ENCODE peak calls at places on chromosomes 3 and 15, in nine cellular contexts. G, N, M, X, O, S, K, Y and E are unnamed samples.

GRCh38 chr3:120049881-120050539 is 44.2 kb downstream of the GSK3B start:
- DNase-seq in G (no peak), N (no peak), M (no peak), X (no peak), O (no peak), S (no peak), K (no peak), Y (no peak), E (no peak)

GRCh38 chr15:50425219-50425618 is 1.0 kb downstream of the USP8 start:
- DNase-seq in G (no peak), N (no peak), M (no peak), X (no peak), O (no peak), S (no peak), K (no peak), Y (no peak), E (no peak)

GRCh38 chr3:105662326-105662725 is 206.5 kb downstream of the CBLB start:
- DNase-seq in G (no peak), N (no peak), M (no peak), X (no peak), O (peak), S (no peak), K (no peak), Y (no peak), E (no peak)

GRCh38 chr15:41169784-41170183 is 53.7 kb upstream of the INO80 start:
- DNase-seq in G (no peak), N (no peak), M (peak), X (no peak), O (no peak), S (no peak), K (no peak), Y (no peak), E (no peak)

GRCh38 chr3:29275309-29275708 is 5.6 kb upstream of the RBMS3 start:
- DNase-seq in G (no peak), N (no peak), M (peak), X (no peak), O (peak), S (no peak), K (no peak), Y (no peak), E (no peak)

GRCh38 chr3:149086232-149086988 is at the start of gene HLTF:
- DNase-seq in G (peak), N (peak), M (peak), X (peak), O (peak), S (peak), K (peak), Y (peak), E (peak)

GRCh38 chr3:189630667-189631372 is 369 bp upstream of the TP63 start:
- DNase-seq in G (no peak), N (no peak), M (no peak), X (no peak), O (no peak), S (no peak), K (no peak), Y (no peak), E (no peak)

GRCh38 chr15:77479015-77479414 is 58.3 kb downstream of the HMG20A start:
- DNase-seq in G (no peak), N (no peak), M (no peak), X (no peak), O (no peak), S (no peak), K (no peak), Y (no peak), E (no peak)

GRCh38 chr3:107705046-107705445 is 182.3 kb downstream of the BBX start:
- DNase-seq in G (no peak), N (no peak), M (no peak), X (no peak), O (no peak), S (no peak), K (no peak), Y (no peak), E (no peak)

GRCh38 chr3:114848087-114848486 is 299.0 kb downstream of the ZBTB20 start:
- DNase-seq in G (no peak), N (peak), M (no peak), X (no peak), O (no peak), S (no peak), K (no peak), Y (no peak), E (no peak)

GRCh38 chr3:134357914-134358811 is 16.1 kb downstream of the AMOTL2 start:
- DNase-seq in G (peak), N (peak), M (no peak), X (peak), O (peak), S (peak), K (peak), Y (peak), E (peak)

GRCh38 chr15:43520138-43520537 is 2.7 kb downstream of the MAP1A start:
- DNase-seq in G (no peak), N (no peak), M (no peak), X (no peak), O (no peak), S (no peak), K (no peak), Y (no peak), E (no peak)

GRCh38 chr3:130956721-130957120 is 62.8 kb downstream of the ATP2C1 start:
- DNase-seq in G (no peak), N (no peak), M (no peak), X (no peak), O (no peak), S (no peak), K (no peak), Y (no peak), E (no peak)

GRCh38 chr15:70246623-70247200 is 149.0 kb upstream of the TLE3 start:
- DNase-seq in G (no peak), N (no peak), M (no peak), X (no peak), O (no peak), S (no peak), K (no peak), Y (no peak), E (no peak)

GRCh38 chr3:69542265-69543079 is 156.6 kb upstream of the FRMD4B start:
- DNase-seq in G (peak), N (peak), M (no peak), X (peak), O (no peak), S (no peak), K (no peak), Y (no peak), E (no peak)

GRCh38 chr15:67177750-67178149 is 76.7 kb downstream of the AAGAB start:
- DNase-seq in G (no peak), N (no peak), M (peak), X (no peak), O (peak), S (no peak), K (no peak), Y (no peak), E (no peak)

GRCh38 chr15:90174140-90174891 is 26.8 kb upstream of the SEMA4B start:
- DNase-seq in G (no peak), N (peak), M (peak), X (peak), O (no peak), S (no peak), K (no peak), Y (no peak), E (peak)

GRCh38 chr15:52802110-52802509 is 12.0 kb upstream of the ONECUT1 start:
- DNase-seq in G (no peak), N (no peak), M (no peak), X (no peak), O (no peak), S (no peak), K (no peak), Y (no peak), E (no peak)

GRCh38 chr3:30285188-30286006 is 321.0 kb upstream of the TGFBR2 start:
- DNase-seq in G (no peak), N (no peak), M (no peak), X (no peak), O (no peak), S (no peak), K (no peak), Y (no peak), E (no peak)

GRCh38 chr3:30277494-30277893 is 328.9 kb upstream of the TGFBR2 start:
- DNase-seq in G (no peak), N (no peak), M (no peak), X (no peak), O (no peak), S (no peak), K (no peak), Y (no peak), E (no peak)

GRCh38 chr3:30286007-30286669 is 320.3 kb upstream of the TGFBR2 start:
- DNase-seq in G (no peak), N (peak), M (peak), X (peak), O (peak), S (no peak), K (peak), Y (peak), E (peak)

GRCh38 chr3:30286811-30287210 is 319.6 kb upstream of the TGFBR2 start:
- DNase-seq in G (no peak), N (no peak), M (no peak), X (no peak), O (no peak), S (no peak), K (peak), Y (no peak), E (no peak)

GRCh38 chr3:30282052-30282708 is 324.2 kb upstream of the TGFBR2 start:
- DNase-seq in G (no peak), N (no peak), M (no peak), X (no peak), O (peak), S (peak), K (peak), Y (no peak), E (no peak)
- TF ChIP-seq CTCF in G (no peak), N (no peak), M (no peak), X (no peak), O (peak), S (no peak), K (no peak), Y (no peak), E (no peak)

GRCh38 chr3:182808041-182808765 is 14.9 kb downstream of the ATP11B start:
- DNase-seq in G (no peak), N (no peak), M (no peak), X (no peak), O (no peak), S (no peak), K (no peak), Y (no peak), E (no peak)
- TF ChIP-seq CTCF in G (no peak), N (no peak), M (no peak), X (no peak), O (no peak), S (no peak), K (no peak), Y (no peak), E (no peak)

GRCh38 chr3:187139895-187140253 is 578 bp upstream of the RPL39L start:
- DNase-seq in G (no peak), N (no peak), M (no peak), X (no peak), O (no peak), S (no peak), K (no peak), Y (no peak), E (no peak)
- TF ChIP-seq CTCF in G (peak), N (no peak), M (no peak), X (peak), O (no peak), S (no peak), K (no peak), Y (no peak), E (no peak)

DNA sequence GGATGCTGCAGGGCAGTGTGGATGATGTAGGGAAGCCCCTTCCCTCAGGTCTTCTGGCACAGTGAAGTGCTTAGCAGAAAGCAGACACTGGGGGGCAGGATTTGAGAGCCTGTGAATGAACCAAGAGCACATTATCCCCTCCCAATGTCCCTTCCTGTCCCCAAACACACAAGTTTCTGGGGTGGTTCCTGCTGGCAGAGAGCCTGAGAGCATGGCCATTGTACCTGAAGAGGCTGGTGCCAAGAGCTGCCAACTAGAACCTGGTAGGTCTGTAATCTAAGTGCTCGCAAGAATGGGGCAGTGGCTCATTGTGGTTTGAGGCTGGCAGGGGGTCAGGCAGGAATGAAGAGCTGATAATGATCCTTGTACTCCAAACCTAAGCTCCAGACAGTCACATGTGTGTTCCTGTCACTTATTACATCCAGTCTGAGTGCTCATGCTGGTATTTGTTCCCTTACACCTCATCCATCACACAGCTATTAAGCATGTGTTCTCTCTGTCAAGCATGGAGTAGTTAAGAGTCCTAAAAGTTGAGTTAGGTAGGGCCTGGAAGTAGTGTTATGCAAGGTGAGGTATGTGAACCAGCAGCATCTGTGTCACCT is 6.7 kb upstream of the CCR1 start:
- DNase-seq in G (no peak), N (no peak), M (no peak), X (no peak), O (no peak), S (no peak), K (peak), Y (peak), E (no peak)
- TF ChIP-seq CTCF in G (no peak), N (no peak), M (no peak), X (no peak), O (peak), S (peak), K (peak), Y (peak), E (no peak)

DNA sequence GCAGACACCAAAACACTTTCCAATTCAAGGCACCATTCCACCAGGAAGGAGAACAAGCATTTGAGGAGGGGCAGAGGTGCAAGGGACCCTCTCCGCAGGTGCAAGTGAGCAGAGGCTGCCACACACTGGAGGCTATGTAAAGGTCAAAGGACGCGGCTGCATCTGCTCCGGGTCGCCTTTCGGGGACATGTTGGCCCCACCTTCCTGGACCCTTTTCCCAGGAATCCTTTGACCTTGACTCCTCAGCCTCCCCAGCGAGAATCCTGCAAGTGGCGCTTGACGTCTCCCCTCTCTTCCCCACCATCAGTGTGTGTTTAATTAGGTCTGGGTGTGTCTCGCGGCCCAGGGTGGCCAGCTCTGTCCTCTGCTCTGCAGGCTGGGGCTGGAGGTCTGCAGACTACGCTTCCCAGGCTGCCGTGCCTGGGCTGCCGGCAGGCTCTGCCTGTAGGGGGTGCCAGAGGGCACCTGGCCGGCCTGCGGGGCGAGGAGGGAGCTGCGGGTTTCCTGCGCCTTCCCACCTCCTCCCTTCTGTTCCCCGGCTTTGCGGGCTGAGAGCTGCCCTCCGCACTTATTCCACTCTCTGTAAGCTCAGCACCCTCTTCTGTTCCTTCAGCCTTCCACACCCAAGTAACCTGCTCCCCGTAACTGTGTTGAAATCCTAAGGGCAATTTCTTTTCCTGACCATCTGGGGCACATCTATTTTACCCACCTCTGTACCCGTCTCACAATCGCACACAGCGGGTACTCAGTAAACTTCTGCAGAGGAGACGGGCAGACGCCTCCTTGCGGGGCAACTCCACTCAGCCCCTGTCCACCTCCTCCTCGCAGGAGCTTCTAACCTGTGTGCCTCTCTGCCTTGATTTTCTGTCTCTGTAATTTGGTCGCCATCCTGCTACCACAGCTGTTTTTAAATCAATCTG is 129.8 kb downstream of the NSMCE3 start:
- DNase-seq in G (peak), N (peak), M (peak), X (no peak), O (no peak), S (no peak), K (peak), Y (peak), E (peak)
- TF ChIP-seq CTCF in G (peak), N (peak), M (peak), X (peak), O (peak), S (peak), K (peak), Y (no peak), E (peak)

DNA sequence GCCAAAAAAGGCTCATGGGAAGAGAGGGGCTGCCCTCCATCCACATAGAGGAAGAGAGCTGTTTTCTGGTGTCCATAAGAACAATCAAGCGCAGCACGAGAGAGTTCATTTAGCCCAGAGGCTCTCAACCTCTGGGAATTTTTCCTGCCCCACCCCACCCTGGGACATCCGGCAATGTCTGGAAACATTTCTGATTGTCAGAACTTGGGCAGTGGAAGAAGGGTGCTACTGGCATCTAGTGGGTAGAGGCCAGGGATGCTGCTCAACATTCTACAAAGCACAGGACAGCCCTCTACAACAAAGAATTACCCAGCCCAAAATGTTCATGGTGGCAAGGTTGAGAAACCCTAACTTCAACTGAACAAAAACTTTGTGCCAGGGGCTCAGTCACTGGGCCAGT is 92.9 kb downstream of the RAB11A start:
- DNase-seq in G (no peak), N (no peak), M (no peak), X (no peak), O (no peak), S (no peak), K (peak), Y (peak), E (no peak)
- TF ChIP-seq CTCF in G (no peak), N (no peak), M (no peak), X (no peak), O (no peak), S (no peak), K (peak), Y (no peak), E (peak)

DNA sequence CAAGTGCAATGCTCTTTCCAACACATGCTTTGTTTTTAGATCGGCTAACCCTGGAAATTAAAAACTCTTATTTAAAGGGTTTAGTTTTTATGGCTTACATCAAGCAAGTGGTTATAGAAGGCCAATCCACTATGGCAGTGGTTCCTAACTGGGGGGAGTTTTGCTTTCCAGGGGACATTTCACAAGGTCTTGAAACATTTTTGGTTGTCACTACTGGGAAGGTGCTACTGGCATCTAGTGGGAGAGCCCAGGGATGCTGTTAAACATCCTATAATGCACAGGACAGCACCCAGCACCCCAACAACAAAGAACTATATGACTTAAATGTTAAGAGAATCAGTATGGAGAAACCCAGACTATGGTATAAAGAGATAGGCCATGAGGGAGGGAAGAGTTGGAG is 439.0 kb downstream of the NTRK3 start:
- DNase-seq in G (no peak), N (no peak), M (no peak), X (no peak), O (peak), S (no peak), K (no peak), Y (no peak), E (no peak)
- TF ChIP-seq CTCF in G (no peak), N (no peak), M (no peak), X (no peak), O (peak), S (no peak), K (no peak), Y (no peak), E (no peak)

GRCh38 chr3:173939319-173939718 is 541.8 kb downstream of the NLGN1 start:
- DNase-seq in G (no peak), N (no peak), M (no peak), X (no peak), O (no peak), S (no peak), K (no peak), Y (no peak), E (no peak)
- TF ChIP-seq CTCF in G (no peak), N (no peak), M (no peak), X (no peak), O (no peak), S (no peak), K (no peak), Y (no peak), E (no peak)